ENCODE peak calls at places on chromosomes 2 and 18, in five cellular contexts. J is HepG2, Y is GM12878, D is H1, P is GM23338. C is an unnamed sample.
A peak's percentile ranks its signal among the peaks of the same experiment; 100 is the strongest.

GRCh38 chr2:159903404-159904126 is 105.6 kb upstream of the CD302 start:
- DNase-seq in J (no peak), Y (no peak), D (no peak), P (no peak), C (no peak)

GRCh38 chr2:233532971-233533370 is 33.6 kb downstream of the USP40 start:
- DNase-seq in J (no peak), Y (no peak), D (no peak), P (no peak), C (no peak)

GRCh38 chr2:169119117-169119770 is 49.9 kb downstream of the DHRS9 start:
- DNase-seq in J (no peak), Y (no peak), D (no peak), P (no peak), C (no peak)

GRCh38 chr2:232085179-232085578 is 123.7 kb downstream of the DIS3L2 start:
- DNase-seq in J (no peak), Y (no peak), D (no peak), P (no peak), C (no peak)

GRCh38 chr18:41973989-41974388 is 19.0 kb downstream of the PIK3C3 start:
- DNase-seq in J (no peak), Y (no peak), D (no peak), P (no peak), C (no peak)

GRCh38 chr2:53630001-53630606 is 137.5 kb upstream of the CHAC2 start:
- DNase-seq in J (no peak), Y (no peak), D (no peak), P (peak; percentile 4), C (no peak)

GRCh38 chr2:216676630-216677029 is 18.7 kb downstream of the IGFBP5 start:
- DNase-seq in J (no peak), Y (no peak), D (no peak), P (no peak), C (no peak)

GRCh38 chr18:49819768-49820662 is 6.7 kb upstream of the ACAA2 start:
- DNase-seq in J (no peak), Y (no peak), D (no peak), P (no peak), C (no peak)

GRCh38 chr2:165440367-165440766 is 29.1 kb upstream of the CSRNP3 start:
- DNase-seq in J (no peak), Y (no peak), D (no peak), P (no peak), C (no peak)

GRCh38 chr2:173076557-173077345 is 1.1 kb downstream of the MAP3K20 start:
- DNase-seq in J (no peak), Y (peak; percentile 20), D (no peak), P (peak; percentile 74), C (peak; percentile 52)

GRCh38 chr2:84894758-84895520 is 10.5 kb upstream of the TMSB10 start:
- DNase-seq in J (no peak), Y (no peak), D (no peak), P (no peak), C (no peak)

GRCh38 chr2:46615555-46616487 is 136.5 kb downstream of the TMEM247 start:
- DNase-seq in J (peak; percentile 54), Y (no peak), D (no peak), P (peak; percentile 49), C (no peak)

GRCh38 chr2:68937346-68938055 is 15.2 kb downstream of the GKN2 start:
- DNase-seq in J (no peak), Y (no peak), D (no peak), P (no peak), C (no peak)

GRCh38 chr18:54284967-54285785 is 15.9 kb downstream of the POLI start:
- DNase-seq in J (no peak), Y (peak; percentile 97), D (no peak), P (no peak), C (no peak)

GRCh38 chr2:9407363-9407811 is 15.9 kb downstream of the ITGB1BP1 start:
- DNase-seq in J (no peak), Y (no peak), D (no peak), P (no peak), C (no peak)

GRCh38 chr2:44836916-44837315 is 104.6 kb upstream of the SIX3 start:
- DNase-seq in J (no peak), Y (no peak), D (no peak), P (no peak), C (no peak)

GRCh38 chr2:120372816-120373215 is 26.9 kb downstream of the INHBB start:
- DNase-seq in J (no peak), Y (no peak), D (no peak), P (no peak), C (no peak)

GRCh38 chr2:177169810-177170514 is 42.6 kb upstream of the HNRNPA3 start:
- DNase-seq in J (peak; percentile 86), Y (peak; percentile 82), D (no peak), P (no peak), C (no peak)

GRCh38 chr2:177165103-177165583 is 47.5 kb upstream of the HNRNPA3 start:
- DNase-seq in J (no peak), Y (peak; percentile 38), D (no peak), P (no peak), C (no peak)

GRCh38 chr2:177164131-177164530 is 48.5 kb upstream of the HNRNPA3 start:
- DNase-seq in J (no peak), Y (no peak), D (no peak), P (no peak), C (no peak)

GRCh38 chr2:177164584-177165052 is 48.0 kb upstream of the HNRNPA3 start:
- DNase-seq in J (peak; percentile 82), Y (peak; percentile 56), D (peak; percentile 56), P (peak; percentile 88), C (peak; percentile 85)

DNA sequence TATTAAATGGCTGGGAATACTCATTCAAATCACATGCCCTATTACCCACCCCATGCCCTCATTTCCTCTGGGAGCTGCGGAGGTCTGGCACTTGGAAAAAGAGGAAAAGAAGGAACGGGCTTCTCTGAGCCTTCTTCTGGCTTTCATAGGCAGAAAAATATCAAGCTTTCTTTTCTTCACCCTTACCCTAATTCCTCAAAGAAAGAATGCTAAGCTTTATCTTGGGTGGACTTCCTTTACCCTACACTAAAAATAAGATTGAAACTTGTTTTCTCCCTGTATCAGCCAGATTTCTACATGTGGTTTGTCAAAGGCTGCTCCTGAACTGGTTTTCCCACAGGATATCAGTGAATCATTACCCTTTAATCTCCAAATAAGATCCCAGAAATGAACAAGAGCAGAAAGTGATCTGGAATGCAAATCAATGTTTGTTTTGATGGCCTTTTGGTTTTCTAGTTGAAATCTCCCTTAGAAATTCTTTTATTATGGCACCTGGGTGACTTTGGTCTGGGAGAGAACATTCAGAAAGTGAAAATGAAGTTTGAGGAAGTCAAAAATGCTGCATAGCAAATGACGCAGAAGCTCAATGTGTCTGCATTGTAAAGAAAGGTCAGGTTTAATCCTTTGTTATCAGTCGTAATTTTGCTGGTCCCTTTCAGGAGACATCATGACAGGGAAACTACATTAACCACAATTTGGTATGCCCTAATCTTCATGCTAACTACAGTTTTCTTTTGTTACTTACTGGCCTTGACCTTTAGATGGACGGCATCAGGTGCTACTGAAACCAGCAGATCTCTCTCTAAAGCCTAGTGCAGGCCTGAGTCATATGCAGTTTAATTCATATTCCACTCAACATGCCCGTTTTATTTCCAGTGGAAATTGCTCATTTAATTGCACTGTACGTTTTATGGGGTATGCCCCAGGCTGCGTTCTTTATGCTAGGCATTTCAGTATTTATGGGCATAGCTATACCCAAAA is 46.6 kb upstream of the HNRNPA3 start:
- DNase-seq in J (peak; percentile 91), Y (peak; percentile 81), D (no peak), P (no peak), C (no peak)
- TF ChIP-seq CREB1 in J (peak; percentile 61), Y (peak; percentile 87), D (no peak), P (no peak), C (no peak)

DNA sequence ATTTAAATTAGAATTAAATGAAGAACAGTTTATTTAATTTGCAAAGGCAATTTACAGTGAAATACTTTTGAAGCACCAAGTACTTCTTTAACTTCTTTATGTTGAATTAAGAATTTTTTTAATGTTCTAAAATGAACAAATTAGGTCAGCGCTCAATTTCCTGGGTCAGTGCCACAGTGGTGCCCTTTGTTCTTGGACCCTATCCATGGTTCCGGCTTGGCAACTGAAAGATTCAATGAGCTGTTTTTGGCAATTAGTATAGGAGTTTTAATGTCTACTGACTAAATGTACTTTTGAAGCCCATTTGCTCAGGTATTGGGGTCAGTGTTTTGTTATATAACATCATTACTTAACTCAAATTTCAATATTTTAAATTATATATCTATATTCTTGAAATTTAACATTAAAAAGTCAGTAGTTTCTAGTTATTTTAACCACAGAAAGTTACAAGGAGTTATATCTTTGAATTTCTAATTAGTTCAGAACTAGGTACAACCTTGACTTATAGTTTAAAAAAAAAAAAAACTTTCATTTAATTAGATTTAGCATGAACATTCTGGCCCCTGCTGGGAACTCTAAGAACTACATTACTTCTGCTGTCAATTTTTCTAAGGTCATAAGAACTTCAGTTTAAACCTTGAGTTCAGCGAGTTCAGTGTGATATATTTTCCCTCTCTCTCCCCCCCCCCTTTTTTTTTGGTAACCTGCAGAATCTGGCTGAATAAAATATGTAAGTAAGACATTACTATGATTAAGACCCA is 7.6 kb upstream of the MSTN start:
- DNase-seq in J (peak; percentile 68), Y (no peak), D (no peak), P (peak; percentile 68), C (no peak)
- TF ChIP-seq CREB1 in J (no peak), Y (no peak), D (no peak), P (no peak), C (no peak)

GRCh38 chr18:47249602-47250001 is 1.9 kb downstream of the SKOR2 start:
- DNase-seq in J (no peak), Y (no peak), D (no peak), P (no peak), C (no peak)

GRCh38 chr18:47248610-47249343 is 2.7 kb downstream of the SKOR2 start:
- DNase-seq in J (no peak), Y (no peak), D (no peak), P (peak; percentile 76), C (peak; percentile 51)

GRCh38 chr18:47247833-47248609 is 3.4 kb downstream of the SKOR2 start:
- DNase-seq in J (no peak), Y (no peak), D (no peak), P (peak; percentile 45), C (peak; percentile 31)

GRCh38 chr18:47251289-47252120 is at the start of gene SKOR2:
- DNase-seq in J (no peak), Y (no peak), D (no peak), P (peak; percentile 75), C (peak; percentile 55)

DNA sequence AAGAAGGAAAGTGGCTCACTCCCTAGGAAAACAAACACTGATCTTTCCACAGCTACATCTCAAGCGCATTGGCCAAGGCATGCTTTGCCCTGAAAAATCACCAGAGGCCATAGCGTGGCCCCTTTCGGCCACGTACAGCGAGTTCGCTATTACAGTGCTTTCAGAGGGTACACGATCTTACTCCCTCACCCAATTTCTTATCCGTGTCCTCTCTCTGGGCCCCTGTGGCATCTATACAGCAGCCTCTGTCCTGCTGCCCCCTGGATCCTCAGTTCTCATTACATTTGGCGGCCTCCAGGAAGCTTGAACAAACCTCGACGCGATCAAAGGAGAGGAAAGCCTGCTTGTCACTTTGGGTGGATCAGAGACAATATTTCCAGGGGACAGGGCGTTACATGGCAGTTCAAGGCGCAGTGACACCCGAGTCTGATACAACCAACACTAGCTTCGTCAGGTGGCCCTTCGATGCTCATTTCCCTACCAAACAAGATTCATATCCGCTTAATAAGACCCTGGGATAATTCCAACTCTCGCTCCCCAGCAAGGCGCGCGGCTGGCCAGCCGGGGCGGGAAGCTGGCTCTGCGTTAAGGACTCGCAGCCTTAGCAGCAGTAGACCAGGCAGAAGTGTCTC is 929 bp downstream of the SKOR2 start:
- DNase-seq in J (no peak), Y (no peak), D (no peak), P (peak; percentile 45), C (no peak)
- TF ChIP-seq CREB1 in J (no peak), Y (no peak), D (no peak), P (no peak), C (no peak)

DNA sequence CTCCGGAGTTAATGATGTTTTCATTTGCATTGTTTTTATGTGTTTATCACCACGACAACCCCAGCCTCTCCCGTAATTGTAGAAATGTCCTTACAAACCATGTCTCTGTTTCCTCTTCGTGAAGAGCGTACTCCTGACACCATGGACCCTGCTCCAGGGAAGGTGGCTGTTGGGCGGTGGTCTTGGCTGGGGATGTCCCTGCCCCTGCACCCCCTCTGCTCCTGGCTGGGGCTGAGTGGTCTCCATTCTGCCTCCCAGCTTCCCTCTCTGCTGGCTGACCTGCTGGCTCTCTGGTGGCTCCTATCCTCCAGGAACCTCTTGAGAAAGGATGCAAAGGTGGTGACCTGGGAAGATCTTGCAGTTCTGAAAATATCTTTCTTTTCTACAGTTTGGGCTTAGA is 81.1 kb downstream of the ASB1 start:
- DNase-seq in J (no peak), Y (no peak), D (no peak), P (no peak), C (no peak)
- TF ChIP-seq CREB1 in J (no peak), Y (no peak), D (no peak), P (no peak), C (no peak)